ENCODE peak calls at places on chromosomes 16 and 17, in six cellular contexts. R, M, D, G, H and X are unnamed samples.

GRCh38 chr16:15535772-15536171 is 101.4 kb downstream of the BMERB1 start:
- DNase-seq in R (no peak), M (no peak), D (no peak), G (no peak), H (no peak), X (no peak)

GRCh38 chr16:87212026-87212425 is 105.2 kb downstream of the C16orf95 start:
- DNase-seq in R (no peak), M (peak; percentile 34), D (no peak), G (no peak), H (no peak), X (no peak)

GRCh38 chr16:21276090-21276489 is 2.0 kb downstream of the CRYM start:
- DNase-seq in R (no peak), M (no peak), D (peak; percentile 31), G (no peak), H (no peak), X (no peak)

GRCh38 chr16:1079341-1079740 is 6.8 kb downstream of the SSTR5 start:
- DNase-seq in R (no peak), M (no peak), D (no peak), G (no peak), H (no peak), X (no peak)

GRCh38 chr17:42832934-42833770 is at the start of gene PSME3:
- DNase-seq in R (peak; percentile 96), M (peak; percentile 92), D (peak; percentile 96), G (peak; percentile 86), H (peak; percentile 90), X (peak; percentile 93)

GRCh38 chr17:68763551-68763950 is 162.4 kb upstream of the FAM20A start:
- DNase-seq in R (no peak), M (peak; percentile 20), D (no peak), G (no peak), H (no peak), X (no peak)

GRCh38 chr17:61926831-61927210 is 961 bp downstream of the INTS2 start:
- DNase-seq in R (no peak), M (peak; percentile 20), D (no peak), G (no peak), H (no peak), X (no peak)

GRCh38 chr17:8138672-8139371 is 13.4 kb downstream of the PER1 start:
- DNase-seq in R (peak; percentile 96), M (peak; percentile 93), D (peak; percentile 98), G (peak; percentile 90), H (peak; percentile 96), X (peak; percentile 94)

GRCh38 chr16:86519007-86519648 is 8.8 kb downstream of the FOXF1 start:
- DNase-seq in R (no peak), M (no peak), D (no peak), G (no peak), H (no peak), X (no peak)

GRCh38 chr16:89398924-89399323 is 91.4 kb downstream of the ANKRD11 start:
- DNase-seq in R (no peak), M (no peak), D (no peak), G (no peak), H (no peak), X (no peak)

GRCh38 chr17:30476726-30477082 is 504 bp upstream of the GOSR1 start:
- DNase-seq in R (no peak), M (no peak), D (no peak), G (no peak), H (peak; percentile 16), X (peak; percentile 13)

GRCh38 chr16:14003119-14003570 is 68.0 kb upstream of the MRTFB start:
- DNase-seq in R (peak; percentile 75), M (peak; percentile 75), D (peak; percentile 74), G (peak; percentile 35), H (no peak), X (peak; percentile 95)

GRCh38 chr16:11473728-11474127 is 113.0 kb downstream of the LITAF start:
- DNase-seq in R (no peak), M (no peak), D (no peak), G (no peak), H (no peak), X (no peak)

GRCh38 chr16:69165584-69165983 is 21.4 kb upstream of the SNTB2 start:
- DNase-seq in R (no peak), M (no peak), D (no peak), G (no peak), H (no peak), X (no peak)

GRCh38 chr17:2755941-2756724 is 6.7 kb upstream of the CCDC92B start:
- DNase-seq in R (peak; percentile 93), M (no peak), D (no peak), G (no peak), H (no peak), X (no peak)

GRCh38 chr16:49699718-49700117 is 156.2 kb downstream of the ZNF423 start:
- DNase-seq in R (no peak), M (no peak), D (no peak), G (no peak), H (no peak), X (no peak)

GRCh38 chr17:77728871-77729270 is 229.6 kb upstream of the TNRC6C start:
- DNase-seq in R (no peak), M (no peak), D (peak; percentile 30), G (no peak), H (no peak), X (no peak)

GRCh38 chr16:58306327-58306726 is 11.5 kb upstream of the PRSS54 start:
- DNase-seq in R (no peak), M (no peak), D (no peak), G (no peak), H (peak; percentile 56), X (no peak)

GRCh38 chr16:73040136-73040535 is 7.8 kb downstream of the ZFHX3 start:
- DNase-seq in R (peak; percentile 80), M (no peak), D (no peak), G (no peak), H (no peak), X (no peak)

GRCh38 chr17:4199818-4200402 is 56.9 kb downstream of the CYB5D2 start:
- DNase-seq in R (peak; percentile 85), M (peak; percentile 49), D (peak; percentile 59), G (no peak), H (no peak), X (no peak)

GRCh38 chr16:79175286-79176057 is 425.1 kb downstream of the MAF start:
- DNase-seq in R (no peak), M (no peak), D (no peak), G (no peak), H (no peak), X (no peak)

GRCh38 chr17:41163828-41164227 is 3.3 kb upstream of the KRTAP4-4 start:
- DNase-seq in R (no peak), M (no peak), D (no peak), G (no peak), H (no peak), X (no peak)

GRCh38 chr16:2904922-2905240 is 6.8 kb upstream of the FLYWCH1 start:
- DNase-seq in R (no peak), M (no peak), D (no peak), G (no peak), H (no peak), X (no peak)